ENCODE peak calls at places on chromosome 13, in eight cellular contexts. One of them, this sample, is unnamed.

GRCh38 chr13:34340534-34340933 is 522.6 kb downstream of the RFC3 start:
- DNase-seq in colonic mucosa: no peak
- DNase-seq in foreskin fibroblast: peak
- DNase-seq in H9: no peak
- DNase-seq in HFF-Myc: no peak
- DNase-seq in choroid plexus epithelial cell: peak
- DNase-seq in dorsolateral prefrontal cortex: no peak
- DNase-seq in RWPE2: no peak
- DNase-seq in this sample: no peak

GRCh38 chr13:25170554-25171107 is 1.5 kb downstream of the AMER2 start:
- DNase-seq in dorsolateral prefrontal cortex: peak
- DNase-seq in colonic mucosa: no peak
- DNase-seq in choroid plexus epithelial cell: peak
- DNase-seq in HFF-Myc: no peak
- DNase-seq in H9: no peak
- DNase-seq in RWPE2: no peak
- DNase-seq in foreskin fibroblast: no peak
- DNase-seq in this sample: no peak

GRCh38 chr13:114066956-114067355 is 65.5 kb downstream of the RASA3 start:
- DNase-seq in HFF-Myc: no peak
- DNase-seq in dorsolateral prefrontal cortex: no peak
- DNase-seq in foreskin fibroblast: no peak
- DNase-seq in RWPE2: no peak
- DNase-seq in H9: no peak
- DNase-seq in choroid plexus epithelial cell: no peak
- DNase-seq in colonic mucosa: no peak
- DNase-seq in this sample: no peak

GRCh38 chr13:41917641-41918040 is 43.3 kb downstream of the VWA8 start:
- DNase-seq in RWPE2: no peak
- DNase-seq in colonic mucosa: no peak
- DNase-seq in foreskin fibroblast: peak
- DNase-seq in HFF-Myc: no peak
- DNase-seq in H9: no peak
- DNase-seq in dorsolateral prefrontal cortex: no peak
- DNase-seq in choroid plexus epithelial cell: peak
- DNase-seq in this sample: peak

GRCh38 chr13:105616313-105617075 is 919.0 kb downstream of the EFNB2 start:
- DNase-seq in dorsolateral prefrontal cortex: no peak
- DNase-seq in foreskin fibroblast: no peak
- DNase-seq in colonic mucosa: no peak
- DNase-seq in HFF-Myc: no peak
- DNase-seq in choroid plexus epithelial cell: no peak
- DNase-seq in RWPE2: no peak
- DNase-seq in H9: no peak
- DNase-seq in this sample: no peak

GRCh38 chr13:66855110-66855509 is 375.0 kb downstream of the PCDH9 start:
- DNase-seq in choroid plexus epithelial cell: no peak
- DNase-seq in colonic mucosa: no peak
- DNase-seq in foreskin fibroblast: no peak
- DNase-seq in HFF-Myc: no peak
- DNase-seq in RWPE2: no peak
- DNase-seq in H9: no peak
- DNase-seq in dorsolateral prefrontal cortex: no peak
- DNase-seq in this sample: no peak

GRCh38 chr13:37090912-37091311 is 14.6 kb downstream of the CSNK1A1L start:
- DNase-seq in H9: no peak
- DNase-seq in RWPE2: no peak
- DNase-seq in HFF-Myc: no peak
- DNase-seq in foreskin fibroblast: no peak
- DNase-seq in colonic mucosa: no peak
- DNase-seq in choroid plexus epithelial cell: peak
- DNase-seq in dorsolateral prefrontal cortex: no peak
- DNase-seq in this sample: no peak

GRCh38 chr13:75566658-75567057 is 17.1 kb downstream of the UCHL3 start:
- DNase-seq in H9: no peak
- DNase-seq in RWPE2: no peak
- DNase-seq in HFF-Myc: no peak
- DNase-seq in foreskin fibroblast: peak
- DNase-seq in colonic mucosa: no peak
- DNase-seq in choroid plexus epithelial cell: peak
- DNase-seq in dorsolateral prefrontal cortex: no peak
- DNase-seq in this sample: no peak

GRCh38 chr13:72677431-72677830 is 50.0 kb downstream of the MZT1 start:
- DNase-seq in foreskin fibroblast: no peak
- DNase-seq in H9: no peak
- DNase-seq in colonic mucosa: no peak
- DNase-seq in dorsolateral prefrontal cortex: no peak
- DNase-seq in RWPE2: no peak
- DNase-seq in HFF-Myc: no peak
- DNase-seq in choroid plexus epithelial cell: no peak
- DNase-seq in this sample: no peak

GRCh38 chr13:46184277-46184699 is 2.3 kb upstream of the LCP1 start:
- DNase-seq in HFF-Myc: no peak
- DNase-seq in colonic mucosa: peak
- DNase-seq in RWPE2: no peak
- DNase-seq in H9: peak
- DNase-seq in foreskin fibroblast: no peak
- DNase-seq in dorsolateral prefrontal cortex: no peak
- DNase-seq in choroid plexus epithelial cell: peak
- DNase-seq in this sample: no peak

DNA sequence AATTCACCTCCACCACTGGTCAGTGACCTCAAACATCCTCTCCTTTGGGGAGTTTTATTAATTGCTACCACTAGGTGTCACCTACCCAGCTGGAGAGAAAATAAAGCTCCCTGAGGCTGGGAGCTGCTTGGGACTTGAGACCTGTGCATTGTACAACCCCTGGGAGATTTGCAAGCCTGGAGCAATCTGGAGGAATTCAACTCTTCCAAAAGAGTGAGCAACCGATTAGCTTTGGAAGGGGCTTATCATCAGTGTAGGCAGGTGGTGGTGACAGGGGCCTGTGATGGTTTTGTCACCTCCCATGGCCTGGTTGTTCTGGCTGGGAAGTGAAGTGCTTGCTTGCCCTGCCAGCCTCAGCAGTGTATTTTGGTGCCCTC is 30.2 kb upstream of the FRY start:
- DNase-seq in H9: peak
- DNase-seq in colonic mucosa: no peak
- DNase-seq in dorsolateral prefrontal cortex: no peak
- DNase-seq in foreskin fibroblast: peak
- DNase-seq in RWPE2: no peak
- DNase-seq in HFF-Myc: peak
- DNase-seq in choroid plexus epithelial cell: peak
- DNase-seq in this sample: peak
- TF ChIP-seq CTCF in H9: peak
- TF ChIP-seq CTCF in colonic mucosa: peak
- TF ChIP-seq CTCF in dorsolateral prefrontal cortex: peak
- TF ChIP-seq CTCF in foreskin fibroblast: peak
- TF ChIP-seq CTCF in RWPE2: peak
- TF ChIP-seq CTCF in HFF-Myc: peak
- TF ChIP-seq CTCF in choroid plexus epithelial cell: peak
- TF ChIP-seq CTCF in this sample: peak

GRCh38 chr13:98143601-98144500 is 957 bp downstream of the FARP1 start:
- DNase-seq in foreskin fibroblast: peak
- DNase-seq in colonic mucosa: peak
- DNase-seq in dorsolateral prefrontal cortex: no peak
- DNase-seq in RWPE2: no peak
- DNase-seq in choroid plexus epithelial cell: peak
- DNase-seq in H9: no peak
- DNase-seq in HFF-Myc: no peak
- DNase-seq in this sample: no peak

GRCh38 chr13:98143157-98143553 is 261 bp downstream of the FARP1 start:
- DNase-seq in H9: peak
- DNase-seq in dorsolateral prefrontal cortex: no peak
- DNase-seq in HFF-Myc: no peak
- DNase-seq in colonic mucosa: no peak
- DNase-seq in RWPE2: no peak
- DNase-seq in choroid plexus epithelial cell: no peak
- DNase-seq in foreskin fibroblast: no peak
- DNase-seq in this sample: no peak

GRCh38 chr13:98150836-98151489 is 8.1 kb downstream of the FARP1 start:
- DNase-seq in RWPE2: no peak
- DNase-seq in foreskin fibroblast: no peak
- DNase-seq in HFF-Myc: no peak
- DNase-seq in colonic mucosa: no peak
- DNase-seq in choroid plexus epithelial cell: no peak
- DNase-seq in dorsolateral prefrontal cortex: no peak
- DNase-seq in H9: no peak
- DNase-seq in this sample: no peak

GRCh38 chr13:98144501-98145350 is 1.8 kb downstream of the FARP1 start:
- DNase-seq in colonic mucosa: peak
- DNase-seq in HFF-Myc: peak
- DNase-seq in foreskin fibroblast: peak
- DNase-seq in RWPE2: no peak
- DNase-seq in H9: peak
- DNase-seq in choroid plexus epithelial cell: peak
- DNase-seq in dorsolateral prefrontal cortex: no peak
- DNase-seq in this sample: no peak

GRCh38 chr13:98147521-98147920 is 4.6 kb downstream of the FARP1 start:
- DNase-seq in colonic mucosa: no peak
- DNase-seq in dorsolateral prefrontal cortex: no peak
- DNase-seq in choroid plexus epithelial cell: peak
- DNase-seq in RWPE2: no peak
- DNase-seq in H9: no peak
- DNase-seq in HFF-Myc: no peak
- DNase-seq in foreskin fibroblast: no peak
- DNase-seq in this sample: no peak
- TF ChIP-seq CTCF in colonic mucosa: no peak
- TF ChIP-seq CTCF in dorsolateral prefrontal cortex: no peak
- TF ChIP-seq CTCF in choroid plexus epithelial cell: peak
- TF ChIP-seq CTCF in RWPE2: no peak
- TF ChIP-seq CTCF in H9: no peak
- TF ChIP-seq CTCF in HFF-Myc: no peak
- TF ChIP-seq CTCF in foreskin fibroblast: peak
- TF ChIP-seq CTCF in this sample: no peak

GRCh38 chr13:31162151-31163008 is 676 bp upstream of the HSPH1 start:
- DNase-seq in H9: peak
- DNase-seq in choroid plexus epithelial cell: peak
- DNase-seq in dorsolateral prefrontal cortex: peak
- DNase-seq in RWPE2: peak
- DNase-seq in HFF-Myc: peak
- DNase-seq in foreskin fibroblast: peak
- DNase-seq in colonic mucosa: peak
- DNase-seq in this sample: peak

GRCh38 chr13:31166591-31166990 is 4.9 kb upstream of the HSPH1 start:
- DNase-seq in colonic mucosa: no peak
- DNase-seq in dorsolateral prefrontal cortex: no peak
- DNase-seq in choroid plexus epithelial cell: peak
- DNase-seq in foreskin fibroblast: no peak
- DNase-seq in RWPE2: no peak
- DNase-seq in H9: no peak
- DNase-seq in HFF-Myc: no peak
- DNase-seq in this sample: no peak

GRCh38 chr13:31160857-31161582 is 684 bp downstream of the HSPH1 start:
- DNase-seq in foreskin fibroblast: peak
- DNase-seq in choroid plexus epithelial cell: peak
- DNase-seq in dorsolateral prefrontal cortex: peak
- DNase-seq in RWPE2: no peak
- DNase-seq in colonic mucosa: peak
- DNase-seq in HFF-Myc: no peak
- DNase-seq in H9: no peak
- DNase-seq in this sample: peak

GRCh38 chr13:31159306-31159705 is 2.4 kb downstream of the HSPH1 start:
- DNase-seq in colonic mucosa: no peak
- DNase-seq in choroid plexus epithelial cell: no peak
- DNase-seq in dorsolateral prefrontal cortex: no peak
- DNase-seq in foreskin fibroblast: no peak
- DNase-seq in RWPE2: no peak
- DNase-seq in H9: no peak
- DNase-seq in HFF-Myc: no peak
- DNase-seq in this sample: no peak

DNA sequence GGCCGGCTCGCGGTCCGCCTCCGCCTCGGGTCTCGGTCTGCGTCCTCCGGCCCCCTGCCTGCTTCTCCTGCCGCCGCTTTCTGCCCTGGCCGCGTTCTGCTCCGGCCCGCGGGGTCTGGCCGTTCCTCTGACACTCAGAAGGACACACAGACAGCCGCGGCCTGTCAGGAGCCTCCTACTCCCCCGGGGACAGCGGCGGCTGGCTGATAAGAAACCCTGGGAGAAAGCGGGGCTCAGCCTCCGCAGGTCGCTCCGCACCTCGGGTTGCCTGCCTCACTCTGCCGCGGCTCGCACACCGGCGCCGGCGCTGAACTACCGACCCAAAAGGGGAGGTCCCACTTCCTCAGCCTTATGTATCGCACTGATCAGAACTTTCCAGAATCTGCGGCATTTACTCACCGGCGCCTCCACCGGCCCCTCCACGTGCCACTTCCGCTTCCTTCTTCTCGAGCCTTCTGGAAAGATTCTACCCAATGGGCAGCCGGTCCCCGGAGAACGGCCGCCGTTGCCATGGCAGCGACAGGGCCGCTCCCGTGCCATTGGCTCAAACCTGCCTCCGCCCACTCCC is at the start of gene HSPH1:
- DNase-seq in H9: peak
- DNase-seq in colonic mucosa: peak
- DNase-seq in choroid plexus epithelial cell: peak
- DNase-seq in RWPE2: peak
- DNase-seq in foreskin fibroblast: peak
- DNase-seq in dorsolateral prefrontal cortex: peak
- DNase-seq in HFF-Myc: peak
- DNase-seq in this sample: peak
- TF ChIP-seq CTCF in H9: peak
- TF ChIP-seq CTCF in colonic mucosa: no peak
- TF ChIP-seq CTCF in choroid plexus epithelial cell: peak
- TF ChIP-seq CTCF in RWPE2: peak
- TF ChIP-seq CTCF in foreskin fibroblast: peak
- TF ChIP-seq CTCF in dorsolateral prefrontal cortex: peak
- TF ChIP-seq CTCF in HFF-Myc: peak
- TF ChIP-seq CTCF in this sample: peak

GRCh38 chr13:112225429-112226090 is 150.6 kb upstream of the SPACA7 start:
- DNase-seq in HFF-Myc: no peak
- DNase-seq in choroid plexus epithelial cell: no peak
- DNase-seq in H9: no peak
- DNase-seq in RWPE2: no peak
- DNase-seq in colonic mucosa: no peak
- DNase-seq in foreskin fibroblast: no peak
- DNase-seq in dorsolateral prefrontal cortex: no peak
- DNase-seq in this sample: no peak
- TF ChIP-seq CTCF in HFF-Myc: no peak
- TF ChIP-seq CTCF in choroid plexus epithelial cell: no peak
- TF ChIP-seq CTCF in H9: peak
- TF ChIP-seq CTCF in RWPE2: no peak
- TF ChIP-seq CTCF in colonic mucosa: no peak
- TF ChIP-seq CTCF in foreskin fibroblast: no peak
- TF ChIP-seq CTCF in dorsolateral prefrontal cortex: no peak
- TF ChIP-seq CTCF in this sample: no peak

This sample was measured in AG09319.